ENCODE peak calls at places on chromosomes 3 and 15, in four cellular contexts. H, I, Z and L are unnamed samples.
A peak's percentile ranks its signal among the peaks of the same experiment; 100 is the strongest.

GRCh38 chr3:106811376-106811775 is 565.9 kb upstream of the CCDC54 start:
- DNase-seq in H (no peak), I (no peak), Z (no peak), L (no peak)

GRCh38 chr3:142896201-142896755 is 7.4 kb upstream of the PCOLCE2 start:
- DNase-seq in H (no peak), I (no peak), Z (no peak), L (no peak)

GRCh38 chr15:61051570-61052031 is 177.5 kb downstream of the RORA start:
- DNase-seq in H (peak; percentile 37), I (peak; percentile 24), Z (no peak), L (peak; percentile 20)

GRCh38 chr3:186472466-186473008 is 71.6 kb downstream of the CRYGS start:
- DNase-seq in H (no peak), I (no peak), Z (no peak), L (no peak)

GRCh38 chr3:125168711-125169410 is 43.7 kb downstream of the SLC12A8 start:
- DNase-seq in H (no peak), I (no peak), Z (no peak), L (no peak)

GRCh38 chr3:17394541-17395179 is 347.8 kb downstream of the TBC1D5 start:
- DNase-seq in H (no peak), I (no peak), Z (no peak), L (no peak)

GRCh38 chr3:31958721-31959152 is 22.3 kb downstream of the OSBPL10 start:
- DNase-seq in H (no peak), I (no peak), Z (no peak), L (no peak)

GRCh38 chr3:11582123-11582968 is 61.4 kb downstream of the VGLL4 start:
- DNase-seq in H (peak; percentile 56), I (no peak), Z (no peak), L (peak; percentile 61)

GRCh38 chr15:84023636-84024035 is 211.9 kb upstream of the GOLGA6L4 start:
- DNase-seq in H (peak; percentile 43), I (peak; percentile 24), Z (no peak), L (peak; percentile 39)

GRCh38 chr3:174303911-174304541 is 555.1 kb upstream of the NAALADL2 start:
- DNase-seq in H (no peak), I (no peak), Z (no peak), L (no peak)

GRCh38 chr3:113532698-113533533 is 561 bp downstream of the SIDT1 start:
- DNase-seq in H (peak; percentile 45), I (no peak), Z (no peak), L (peak; percentile 30)

GRCh38 chr3:37995652-37996641 is 5.4 kb downstream of the VILL start:
- DNase-seq in H (peak; percentile 5), I (peak; percentile 39), Z (no peak), L (no peak)

GRCh38 chr15:78995921-78996780 is 51.3 kb upstream of the CTSH start:
- DNase-seq in H (no peak), I (no peak), Z (no peak), L (no peak)

GRCh38 chr3:110743202-110743601 is 328.4 kb upstream of the NECTIN3 start:
- DNase-seq in H (no peak), I (peak; percentile 83), Z (no peak), L (no peak)

GRCh38 chr3:170740726-170741591 is 129.0 kb downstream of the RPL22L1 start:
- DNase-seq in H (no peak), I (no peak), Z (no peak), L (no peak)

GRCh38 chr3:11248596-11248995 is 23.6 kb upstream of the ATG7 start:
- DNase-seq in H (no peak), I (no peak), Z (no peak), L (no peak)

GRCh38 chr3:183506674-183507290 is 48.7 kb downstream of the KLHL6 start:
- DNase-seq in H (no peak), I (no peak), Z (no peak), L (no peak)

GRCh38 chr3:149501524-149501923 is 27.0 kb downstream of the TM4SF4 start:
- DNase-seq in H (no peak), I (no peak), Z (no peak), L (no peak)

GRCh38 chr3:23713641-23714040 is 92.1 kb upstream of the UBE2E1 start:
- DNase-seq in H (no peak), I (no peak), Z (no peak), L (no peak)

GRCh38 chr15:85707519-85708338 is 87.0 kb downstream of the KLHL25 start:
- DNase-seq in H (no peak), I (peak; percentile 93), Z (no peak), L (no peak)

GRCh38 chr3:45506751-45507391 is 87.7 kb upstream of the LIMD1 start:
- DNase-seq in H (no peak), I (peak; percentile 18), Z (no peak), L (no peak)

GRCh38 chr3:102532901-102533300 is 98.1 kb downstream of the ZPLD1 start:
- DNase-seq in H (no peak), I (no peak), Z (no peak), L (no peak)

GRCh38 chr15:92527197-92527596 is 128.4 kb downstream of the FAM174B start:
- DNase-seq in H (no peak), I (no peak), Z (no peak), L (no peak)

GRCh38 chr3:17672506-17672905 is 69.9 kb downstream of the TBC1D5 start:
- DNase-seq in H (no peak), I (no peak), Z (no peak), L (no peak)

GRCh38 chr3:172811099-172811498 is 60.6 kb downstream of the ECT2 start:
- DNase-seq in H (no peak), I (no peak), Z (no peak), L (no peak)

GRCh38 chr3:40258555-40258954 is 51.0 kb upstream of the EIF1B start:
- DNase-seq in H (no peak), I (no peak), Z (no peak), L (no peak)

GRCh38 chr3:168152149-168152548 is 56.4 kb upstream of the GOLIM4 start:
- DNase-seq in H (no peak), I (no peak), Z (no peak), L (no peak)

GRCh38 chr3:170228093-170228766 is 6.0 kb downstream of the PRKCI start:
- DNase-seq in H (no peak), I (no peak), Z (no peak), L (no peak)

GRCh38 chr15:89836255-89837133 is 21.8 kb upstream of the ANPEP start:
- DNase-seq in H (no peak), I (no peak), Z (no peak), L (no peak)

GRCh38 chr3:129936757-129937156 is 37.8 kb upstream of the TRH start:
- DNase-seq in H (no peak), I (peak; percentile 85), Z (no peak), L (no peak)

GRCh38 chr3:129938140-129938930 is 36.2 kb upstream of the TRH start:
- DNase-seq in H (no peak), I (no peak), Z (no peak), L (no peak)

GRCh38 chr3:129937717-129938116 is 36.8 kb upstream of the TRH start:
- DNase-seq in H (peak; percentile 38), I (peak; percentile 28), Z (no peak), L (no peak)

GRCh38 chr3:129933471-129933870 is 40.0 kb upstream of the TMCC1 start:
- DNase-seq in H (no peak), I (no peak), Z (no peak), L (no peak)

DNA sequence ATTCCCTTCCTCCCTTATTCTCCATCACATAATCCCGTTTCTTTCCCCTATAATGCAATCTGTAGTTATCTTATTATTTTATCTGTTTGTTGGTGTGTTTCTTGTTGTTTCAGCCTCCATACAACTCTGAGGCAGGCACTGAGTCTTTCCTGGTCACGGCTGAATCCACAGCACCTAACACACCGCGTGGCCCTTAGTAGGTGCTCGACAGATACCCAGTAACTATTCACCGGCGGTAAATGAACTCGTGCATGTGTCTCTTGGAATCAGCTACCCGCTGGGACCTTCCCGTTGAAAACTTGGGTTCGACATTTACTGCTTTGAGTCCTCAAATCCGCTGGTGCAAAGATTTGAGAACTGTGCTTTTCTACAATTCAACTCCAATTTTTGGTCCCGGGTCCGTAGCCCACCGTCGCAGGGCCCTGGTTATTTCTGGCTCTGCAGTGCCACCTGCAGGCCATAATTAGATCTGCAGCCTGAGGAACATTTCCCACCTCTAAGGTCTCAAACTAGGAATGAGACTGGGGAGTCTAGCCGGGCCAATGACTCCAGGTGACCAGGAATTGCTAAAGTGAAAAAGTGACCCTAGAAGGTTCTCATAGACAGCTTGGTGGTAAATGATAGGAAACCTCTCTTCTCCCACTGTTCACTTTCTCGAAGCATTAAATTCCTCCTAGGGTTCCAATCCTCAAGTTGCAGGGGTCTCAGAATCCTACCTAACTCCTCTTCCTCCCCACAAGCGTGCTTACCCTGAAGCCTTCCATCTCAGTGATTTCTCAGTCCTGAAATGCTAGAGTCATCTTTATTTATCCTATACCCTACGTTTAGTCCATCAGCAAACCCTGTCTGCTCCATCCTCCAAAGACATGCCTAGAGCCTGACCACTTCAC is 40.0 kb upstream of the TRH start:
- DNase-seq in H (peak; percentile 38), I (peak; percentile 23), Z (no peak), L (peak; percentile 70)
- TF ChIP-seq SP1 in H (no peak), I (no peak), Z (no peak), L (no peak)

GRCh38 chr3:94303897-94304296 is 241.0 kb downstream of the NSUN3 start:
- DNase-seq in H (peak; percentile 11), I (no peak), Z (no peak), L (no peak)
- TF ChIP-seq SP1 in H (no peak), I (no peak), Z (no peak), L (no peak)

GRCh38 chr15:75542386-75542797 is 36.7 kb downstream of the PTPN9 start:
- DNase-seq in H (no peak), I (no peak), Z (no peak), L (no peak)
- TF ChIP-seq SP1 in H (no peak), I (no peak), Z (no peak), L (no peak)

GRCh38 chr3:13648744-13649096 is 99.8 kb downstream of the FBLN2 start:
- DNase-seq in H (no peak), I (no peak), Z (no peak), L (no peak)

GRCh38 chr3:13647314-13648059 is 98.6 kb downstream of the FBLN2 start:
- DNase-seq in H (no peak), I (no peak), Z (no peak), L (no peak)

GRCh38 chr3:13645791-13646637 is 97.1 kb downstream of the FBLN2 start:
- DNase-seq in H (no peak), I (no peak), Z (no peak), L (no peak)

GRCh38 chr3:13650210-13651056 is 101.5 kb downstream of the FBLN2 start:
- DNase-seq in H (peak; percentile 97), I (peak; percentile 46), Z (no peak), L (peak; percentile 85)

DNA sequence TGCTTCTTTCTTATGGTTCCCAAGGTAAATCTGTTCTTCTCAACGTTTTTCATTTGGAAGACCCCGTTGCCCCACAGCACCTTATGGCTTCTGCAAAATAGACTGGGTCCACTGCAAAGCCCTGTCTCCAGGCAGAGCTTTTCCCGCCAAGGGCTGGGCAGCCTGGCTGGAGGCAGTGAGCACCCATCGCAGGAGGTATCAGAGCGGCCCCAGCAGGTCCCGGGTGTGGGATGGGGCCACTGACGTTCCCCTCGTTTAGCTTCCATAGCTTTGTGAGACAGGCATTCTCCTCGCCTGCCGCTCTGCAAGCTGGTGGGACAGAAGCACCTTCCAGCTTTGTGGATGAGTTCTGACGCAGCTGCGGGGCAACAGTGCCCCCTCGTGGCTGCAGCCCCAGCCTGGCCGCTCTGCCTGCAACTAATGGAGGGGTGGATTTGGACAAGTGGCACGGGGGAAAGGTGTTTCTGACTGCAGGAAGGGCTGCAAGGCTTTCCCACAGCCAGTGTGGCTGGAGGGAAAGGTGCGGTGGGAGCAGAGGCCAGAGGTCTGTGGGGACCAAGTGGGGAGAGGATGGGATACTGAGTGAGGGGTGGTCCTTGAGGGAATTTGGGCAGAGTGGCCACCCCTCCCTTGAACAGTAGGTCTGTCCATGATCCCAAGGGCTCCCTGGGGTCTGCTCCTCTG is 99.3 kb downstream of the FBLN2 start:
- DNase-seq in H (peak; percentile 96), I (peak; percentile 50), Z (no peak), L (peak; percentile 90)
- TF ChIP-seq SP1 in H (peak; percentile 68), I (no peak), Z (no peak), L (no peak)